ENCODE peak calls at places on chromosome 14, in five cellular contexts. V is MCF 10A, F is HS-5, M is GM23338, S is IMR-90. E is an unnamed sample.

GRCh38 chr14:104817930-104818713 is 17.2 kb downstream of the ZBTB42 start:
- DNase-seq in M (no peak), V (no peak), S (no peak), F (no peak), E (no peak)

GRCh38 chr14:90405101-90405500 is 8.3 kb downstream of the CALM1 start:
- DNase-seq in M (no peak), F (no peak), S (no peak), V (no peak), E (no peak)

GRCh38 chr14:106417224-106418049 is 891.1 kb downstream of the TMEM121 start:
- DNase-seq in V (peak), F (no peak), S (no peak), M (peak), E (no peak)

GRCh38 chr14:96267336-96267735 is 11.3 kb downstream of the BDKRB1 start:
- DNase-seq in M (no peak), F (no peak), V (peak), S (peak), E (peak)

GRCh38 chr14:54975856-54976255 is 51.0 kb downstream of the WDHD1 start:
- DNase-seq in V (no peak), S (no peak), M (no peak), F (no peak), E (no peak)

GRCh38 chr14:97185186-97185585 is 388.0 kb downstream of the VRK1 start:
- DNase-seq in F (no peak), S (no peak), M (peak), V (peak), E (no peak)

GRCh38 chr14:91202234-91202974 is 42.1 kb downstream of the GPR68 start:
- DNase-seq in S (no peak), M (no peak), F (no peak), V (no peak), E (no peak)

GRCh38 chr14:23647619-23648018 is 11.5 kb downstream of the DHRS2 start:
- DNase-seq in F (no peak), M (no peak), V (no peak), S (no peak), E (no peak)

GRCh38 chr14:48665077-48665784 is 920.9 kb downstream of the RPS29 start:
- DNase-seq in S (peak), F (peak), V (no peak), M (no peak), E (no peak)

GRCh38 chr14:90384543-90384911 is 12.3 kb upstream of the CALM1 start:
- DNase-seq in M (no peak), S (peak), F (no peak), V (no peak), E (no peak)

GRCh38 chr14:104633276-104633861 is 28.8 kb upstream of the TMEM179 start:
- DNase-seq in S (no peak), F (no peak), V (no peak), M (no peak), E (no peak)

GRCh38 chr14:87952307-87953094 is 40.5 kb downstream of the GALC start:
- DNase-seq in M (no peak), F (no peak), V (no peak), S (no peak), E (no peak)

GRCh38 chr14:75522224-75522764 is at the start of gene BATF:
- DNase-seq in V (no peak), F (no peak), M (no peak), S (no peak), E (no peak)

GRCh38 chr14:98290596-98290995 is 981.4 kb downstream of the BCL11B start:
- DNase-seq in F (no peak), S (no peak), V (peak), M (no peak), E (no peak)

GRCh38 chr14:70096866-70097265 is 91.9 kb downstream of the SLC8A3 start:
- DNase-seq in V (peak), F (no peak), S (peak), M (peak), E (no peak)

GRCh38 chr14:104373855-104374717 is 205.5 kb upstream of the C14orf180 start:
- DNase-seq in F (no peak), M (no peak), S (no peak), V (no peak), E (no peak)

GRCh38 chr14:100359881-100360280 is 36.7 kb downstream of the SLC25A47 start:
- DNase-seq in S (no peak), V (no peak), F (no peak), M (no peak), E (no peak)